ENCODE peak calls at places on chromosomes 5 and 9, in five cellular contexts. C is endothelial cell of umbilical vein, H is GM12878, I is K562, D is HCT116. X is an unnamed sample.
A peak's percentile ranks its signal among the peaks of the same experiment; 100 is the strongest.

GRCh38 chr5:98585661-98586310 is 187.7 kb upstream of the RGMB start:
- DNase-seq in C (no peak), I (no peak), D (no peak), H (no peak), X (no peak)

GRCh38 chr9:16310288-16311145 is 560.0 kb downstream of the BNC2 start:
- DNase-seq in C (no peak), I (no peak), H (no peak), D (no peak), X (no peak)

GRCh38 chr5:19584131-19584530 is 403.9 kb downstream of the CDH18 start:
- DNase-seq in D (no peak), H (no peak), C (no peak), I (no peak), X (no peak)

GRCh38 chr5:77935516-77936364 is 159.6 kb upstream of the TBCA start:
- DNase-seq in C (no peak), D (no peak), I (no peak), H (peak; percentile 44), X (peak; percentile 92)

GRCh38 chr5:165457854-165458481 is 1952.5 kb downstream of the MAT2B start:
- DNase-seq in H (no peak), I (no peak), C (peak; percentile 45), D (no peak), X (peak; percentile 34)

GRCh38 chr5:54251981-54252380 is 58.4 kb downstream of the ARL15 start:
- DNase-seq in I (no peak), C (no peak), D (no peak), H (no peak), X (no peak)

GRCh38 chr9:131319486-131319885 is 30.0 kb downstream of the PLPP7 start:
- DNase-seq in H (no peak), C (no peak), D (no peak), I (no peak), X (no peak)

GRCh38 chr5:38595149-38595725 is 38.8 kb upstream of the LIFR start:
- DNase-seq in D (no peak), C (no peak), I (no peak), H (no peak), X (no peak)

GRCh38 chr5:57232293-57233033 is 58.6 kb downstream of the GPBP1 start:
- DNase-seq in I (no peak), D (no peak), H (no peak), C (no peak), X (no peak)

GRCh38 chr9:81562221-81563019 is 126.9 kb downstream of the TLE1 start:
- DNase-seq in I (no peak), H (no peak), D (peak; percentile 74), C (peak; percentile 91), X (no peak)

GRCh38 chr5:76372320-76373054 is 30.6 kb upstream of the IQGAP2 start:
- DNase-seq in H (no peak), I (peak; percentile 86), C (no peak), D (peak; percentile 88), X (no peak)

GRCh38 chr9:69178583-69179011 is 4.5 kb downstream of the TJP2 start:
- DNase-seq in C (peak; percentile 33), D (peak; percentile 45), H (no peak), I (no peak), X (no peak)

GRCh38 chr5:89936576-89936975 is 473.0 kb downstream of the CETN3 start:
- DNase-seq in H (no peak), I (no peak), C (no peak), D (no peak), X (no peak)

GRCh38 chr9:113620377-113621161 is 157.0 kb downstream of the RGS3 start:
- DNase-seq in I (no peak), C (peak; percentile 96), D (peak; percentile 56), H (no peak), X (peak; percentile 67)

GRCh38 chr5:134904621-134905245 is at the start of gene PCBD2:
- DNase-seq in D (peak; percentile 83), C (peak; percentile 90), I (peak; percentile 87), H (peak; percentile 73), X (no peak)

GRCh38 chr5:134906811-134907210 is 1.9 kb downstream of the PCBD2 start:
- DNase-seq in D (peak; percentile 6), I (no peak), H (no peak), C (no peak), X (no peak)

GRCh38 chr5:134902071-134902801 is 2.7 kb upstream of the PCBD2 start:
- DNase-seq in D (no peak), H (peak; percentile 60), C (peak; percentile 16), I (no peak), X (no peak)

DNA sequence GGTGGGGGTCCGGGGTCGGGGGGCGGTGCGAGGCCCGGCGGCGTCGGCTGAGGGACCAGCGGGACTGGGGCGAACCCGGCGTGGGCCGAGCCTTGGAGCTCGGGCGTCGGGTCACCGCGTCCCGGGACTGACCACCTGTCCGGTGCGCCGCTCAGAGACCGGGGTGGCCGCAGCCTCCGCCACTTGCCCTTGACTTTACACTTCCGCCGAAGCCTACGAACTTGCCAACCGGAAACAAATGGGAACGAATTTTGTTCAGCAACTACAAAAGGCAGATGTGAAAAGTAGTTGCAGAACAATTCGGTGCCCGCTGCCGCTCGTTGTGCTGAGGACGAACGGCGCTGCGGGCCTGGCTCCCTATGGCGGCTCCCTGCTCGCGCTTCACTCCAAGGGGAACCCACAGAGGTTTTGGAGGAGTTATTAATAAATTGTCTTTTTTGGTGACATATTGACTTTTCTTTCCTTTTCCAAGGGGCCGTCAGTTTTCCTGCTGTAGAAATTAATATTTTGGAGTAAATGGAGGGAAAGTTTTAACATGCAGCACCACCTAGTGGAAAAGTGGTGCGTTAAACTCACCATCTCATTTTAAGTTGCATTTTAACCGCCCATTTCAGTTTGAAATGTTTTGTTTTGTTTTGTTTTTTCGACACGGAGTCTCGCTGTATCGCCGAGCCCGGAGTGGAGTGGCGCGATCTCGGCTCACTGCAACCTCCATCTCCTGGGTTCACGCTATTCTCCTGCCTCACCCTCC is 490 bp downstream of the PCBD2 start:
- DNase-seq in H (peak; percentile 36), I (peak; percentile 50), C (peak; percentile 82), D (peak; percentile 56), X (peak; percentile 63)
- H3K9ac ChIP-seq in H (peak overlapping the region; percentile 84), I (peak overlapping the region; percentile 91), C (peak overlapping the region; percentile 87), D (peak overlapping the region; percentile 97), X (peak overlapping the region; percentile 93)

GRCh38 chr5:142293486-142293885 is 31.3 kb downstream of the SPRY4 start:
- DNase-seq in H (no peak), C (peak; percentile 46), D (no peak), I (peak; percentile 44), X (no peak)

GRCh38 chr5:142295960-142296860 is 28.6 kb downstream of the SPRY4 start:
- DNase-seq in D (no peak), I (peak; percentile 70), H (no peak), C (no peak), X (no peak)

GRCh38 chr5:142295084-142295758 is 29.6 kb downstream of the SPRY4 start:
- DNase-seq in C (peak; percentile 78), I (peak; percentile 45), D (no peak), H (no peak), X (no peak)

GRCh38 chr5:142298789-142299188 is 26.0 kb downstream of the SPRY4 start:
- DNase-seq in I (no peak), H (no peak), D (no peak), C (no peak), X (no peak)

DNA sequence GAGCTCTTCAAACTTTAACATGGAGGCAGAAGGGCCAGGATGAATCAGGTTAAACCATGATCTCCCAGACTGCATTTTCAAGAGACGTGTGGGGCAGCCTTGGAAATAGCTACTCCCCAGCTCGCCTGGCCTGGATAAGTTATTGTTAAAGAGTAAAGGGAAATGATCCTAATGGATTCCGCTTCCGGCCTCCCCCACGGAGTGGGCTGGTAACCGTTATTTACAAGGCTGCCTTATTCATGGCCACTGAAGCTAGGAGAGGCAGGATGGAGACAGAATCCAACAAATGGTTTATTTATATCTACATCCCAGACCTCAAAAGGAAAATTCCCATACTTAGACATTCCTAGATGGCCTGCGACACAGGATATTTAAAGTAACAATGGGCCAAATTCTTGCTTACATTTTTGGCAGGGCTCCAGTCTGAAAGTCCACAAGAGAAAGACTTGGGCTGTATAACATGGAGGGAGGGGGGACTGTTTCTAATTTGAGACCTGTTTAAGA is 27.9 kb downstream of the SPRY4 start:
- DNase-seq in D (no peak), I (no peak), H (no peak), C (peak; percentile 98), X (no peak)
- TF ChIP-seq POLR2AphosphoS5 in D (no peak), I (no peak), H (no peak), C (peak; percentile 72), X (no peak)

GRCh38 chr5:93598997-93599371 is 16.0 kb downstream of the NR2F1 start:
- DNase-seq in H (no peak), D (no peak), C (no peak), I (no peak), X (no peak)
- TF ChIP-seq EZH2 in H (no peak), D (no peak), C (no peak), I (no peak), X (no peak)

GRCh38 chr5:61333351-61334223 is 1.5 kb downstream of the ZSWIM6 start:
- DNase-seq in D (no peak), C (peak; percentile 46), H (no peak), I (peak; percentile 13), X (no peak)

GRCh38 chr5:61332891-61333350 is 863 bp downstream of the ZSWIM6 start:
- DNase-seq in C (peak; percentile 43), H (no peak), D (no peak), I (peak; percentile 33), X (no peak)

GRCh38 chr5:61331407-61332368 is at the start of gene ZSWIM6:
- DNase-seq in H (peak; percentile 62), C (peak; percentile 99), I (peak; percentile 97), D (peak; percentile 96), X (peak; percentile 95)

GRCh38 chr5:61332369-61332745 is 299 bp downstream of the ZSWIM6 start:
- DNase-seq in I (peak; percentile 46), D (no peak), C (no peak), H (no peak), X (no peak)

GRCh38 chr5:61334224-61335196 is 2.5 kb downstream of the ZSWIM6 start:
- DNase-seq in C (peak; percentile 46), D (no peak), I (no peak), H (no peak), X (no peak)
- H3K9ac ChIP-seq in C (peak overlapping the region; percentile 92), D (peak overlapping the region; percentile 77), I (no peak overlapping the region), H (no peak overlapping the region), X (peak overlapping the region; percentile 95)

GRCh38 chr5:1961304-1961946 is 78.7 kb upstream of the IRX4 start:
- DNase-seq in C (no peak), H (no peak), I (no peak), D (no peak), X (no peak)
- TF ChIP-seq POLR2AphosphoS5 in C (no peak), H (no peak), I (no peak), D (no peak), X (no peak)

DNA sequence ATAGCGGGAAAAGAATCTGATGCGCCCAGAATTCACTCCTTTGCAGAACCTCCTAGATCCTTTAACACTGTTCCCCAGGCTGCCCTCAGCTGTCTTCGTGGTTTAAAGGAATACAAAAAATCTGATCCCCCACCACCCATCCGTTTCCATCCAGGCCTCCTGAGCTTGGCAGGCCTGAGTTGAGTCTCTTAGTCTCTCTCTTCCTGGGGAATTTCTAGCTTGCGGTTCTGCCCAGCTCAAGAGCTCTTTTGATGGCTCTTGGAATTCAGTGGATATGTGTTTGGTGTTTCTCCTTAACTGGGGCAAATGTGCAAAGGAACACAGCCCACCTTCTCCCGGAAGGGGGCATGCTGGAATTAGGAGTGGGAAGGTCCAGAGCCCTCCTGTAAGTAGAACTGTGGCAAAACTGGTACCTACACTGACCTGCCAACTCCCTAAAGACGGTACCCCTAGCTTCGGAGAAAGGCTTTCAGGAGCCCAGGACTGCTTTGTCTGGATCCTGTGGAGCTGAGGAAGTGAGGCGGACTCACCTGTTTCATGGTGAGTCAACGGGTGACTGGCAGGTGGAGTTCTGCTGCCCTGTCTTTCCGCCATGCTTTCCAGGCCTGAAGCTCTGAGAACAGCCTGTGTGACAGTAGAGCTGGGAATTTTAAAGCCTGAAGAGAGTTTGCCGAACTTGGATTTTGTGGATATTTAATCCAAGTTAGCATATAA is 1.8 kb downstream of the DMRT3 start:
- DNase-seq in I (no peak), D (no peak), C (no peak), H (no peak), X (no peak)
- TF ChIP-seq EZH2 in I (no peak), D (no peak), C (peak; percentile 4), H (no peak), X (no peak)